ENCODE peak calls at places on chromosome 11, in seven cellular contexts. A is BJ; I is thoracic aorta; X is AG04449; C is CD8-positive, alpha-beta T cell; N is GM10248; E is GM13977. H is an unnamed sample.

GRCh38 chr11:129930306-129930705 is 34.9 kb upstream of the NFRKB start:
- DNase-seq in A (no peak), I (no peak), X (no peak), C (no peak), N (no peak), E (no peak), H (no peak)

GRCh38 chr11:27464155-27464759 is 8.3 kb downstream of the LGR4 start:
- DNase-seq in A (no peak), I (no peak), X (no peak), C (no peak), N (no peak), E (no peak), H (no peak)

GRCh38 chr11:20501971-20502370 is 97.4 kb upstream of the SLC6A5 start:
- DNase-seq in A (no peak), I (no peak), X (no peak), C (no peak), N (no peak), E (no peak), H (no peak)

GRCh38 chr11:125071408-125071807 is 8.3 kb downstream of the SLC37A2 start:
- DNase-seq in A (no peak), I (no peak), X (no peak), C (no peak), N (peak; percentile 18), E (no peak), H (no peak)

GRCh38 chr11:14312736-14313438 is 46.1 kb downstream of the RRAS2 start:
- DNase-seq in A (peak; percentile 62), I (no peak), X (peak; percentile 66), C (no peak), N (no peak), E (no peak), H (no peak)

GRCh38 chr11:44365616-44366015 is 55.7 kb upstream of the ALX4 start:
- DNase-seq in A (no peak), I (no peak), X (no peak), C (no peak), N (no peak), E (no peak), H (no peak)

GRCh38 chr11:2913029-2913431 is 16.2 kb downstream of the PHLDA2 start:
- DNase-seq in A (no peak), I (no peak), X (no peak), C (no peak), N (no peak), E (no peak), H (no peak)

GRCh38 chr11:68358416-68358815 is 46.0 kb downstream of the LRP5 start:
- DNase-seq in A (no peak), I (no peak), X (no peak), C (no peak), N (no peak), E (no peak), H (no peak)

GRCh38 chr11:2328656-2329354 is 27.0 kb downstream of the TSPAN32 start:
- DNase-seq in A (no peak), I (no peak), X (no peak), C (no peak), N (no peak), E (no peak), H (no peak)

GRCh38 chr11:94400839-94401772 is at the start of gene GPR83:
- DNase-seq in A (no peak), I (no peak), X (no peak), C (no peak), N (no peak), E (peak; percentile 44), H (peak; percentile 54)

GRCh38 chr11:12694182-12694531 is 19.9 kb downstream of the TEAD1 start:
- DNase-seq in A (no peak), I (no peak), X (no peak), C (no peak), N (no peak), E (no peak), H (no peak)

GRCh38 chr11:134466909-134467567 is 55.0 kb upstream of the B3GAT1 start:
- DNase-seq in A (no peak), I (no peak), X (no peak), C (no peak), N (no peak), E (no peak), H (no peak)

GRCh38 chr11:132504501-132505041 is 1027.7 kb downstream of the OPCML start:
- DNase-seq in A (no peak), I (no peak), X (no peak), C (no peak), N (no peak), E (no peak), H (no peak)

GRCh38 chr11:92693146-92693545 is 276.3 kb upstream of the MTNR1B start:
- DNase-seq in A (no peak), I (no peak), X (no peak), C (no peak), N (no peak), E (no peak), H (no peak)

GRCh38 chr11:20397281-20397680 is 9.8 kb downstream of the PRMT3 start:
- DNase-seq in A (no peak), I (no peak), X (no peak), C (no peak), N (peak; percentile 37), E (peak; percentile 40), H (no peak)

GRCh38 chr11:28026634-28027290 is 81.2 kb downstream of the KIF18A start:
- DNase-seq in A (no peak), I (no peak), X (no peak), C (no peak), N (no peak), E (no peak), H (no peak)

GRCh38 chr11:44899959-44900358 is 50.7 kb downstream of the TP53I11 start:
- DNase-seq in A (no peak), I (no peak), X (no peak), C (no peak), N (no peak), E (no peak), H (peak; percentile 52)

GRCh38 chr11:65013130-65013691 is 749 bp upstream of the ARL2 start:
- DNase-seq in A (no peak), I (peak; percentile 81), X (peak; percentile 21), C (peak; percentile 88), N (peak; percentile 95), E (peak; percentile 96), H (peak; percentile 89)
- TF ChIP-seq CTCF in A (peak; percentile 88), I (peak; percentile 71), X (peak; percentile 96), C (peak; percentile 70), N (peak; percentile 90), E (peak; percentile 90), H (no peak)

GRCh38 chr11:839280-839623 is 3.1 kb downstream of the POLR2L start:
- DNase-seq in A (no peak), I (no peak), X (no peak), C (no peak), N (no peak), E (no peak), H (no peak)

GRCh38 chr11:838441-839279 is 3.7 kb downstream of the POLR2L start:
- DNase-seq in A (no peak), I (no peak), X (no peak), C (no peak), N (no peak), E (no peak), H (peak; percentile 69)

GRCh38 chr11:841981-842369 is 354 bp downstream of the POLR2L start:
- DNase-seq in A (no peak), I (no peak), X (no peak), C (no peak), N (no peak), E (no peak), H (no peak)

GRCh38 chr11:837990-838307 is 4.4 kb downstream of the POLR2L start:
- DNase-seq in A (no peak), I (no peak), X (no peak), C (no peak), N (no peak), E (no peak), H (no peak)

GRCh38 chr11:839875-840617 is 2.3 kb downstream of the POLR2L start:
- DNase-seq in A (no peak), I (no peak), X (no peak), C (no peak), N (no peak), E (no peak), H (no peak)
- TF ChIP-seq CTCF in A (peak; percentile 47), I (no peak), X (peak; percentile 35), C (no peak), N (peak; percentile 30), E (peak; percentile 43), H (no peak)

GRCh38 chr11:6258571-6258998 is 1.1 kb upstream of the CCKBR start:
- DNase-seq in A (no peak), I (no peak), X (no peak), C (no peak), N (no peak), E (no peak), H (no peak)

GRCh38 chr11:6253196-6253595 is 6.4 kb upstream of the CCKBR start:
- DNase-seq in A (no peak), I (no peak), X (no peak), C (no peak), N (no peak), E (no peak), H (no peak)

GRCh38 chr11:6259638-6260019 is at the start of gene CCKBR:
- DNase-seq in A (no peak), I (no peak), X (no peak), C (peak; percentile 38), N (no peak), E (no peak), H (peak; percentile 58)

GRCh38 chr11:6260207-6260726 is 629 bp downstream of the CCKBR start:
- DNase-seq in A (no peak), I (no peak), X (no peak), C (no peak), N (no peak), E (no peak), H (no peak)

GRCh38 chr11:6258141-6258540 is 1.5 kb upstream of the CCKBR start:
- DNase-seq in A (no peak), I (no peak), X (no peak), C (no peak), N (no peak), E (no peak), H (no peak)
- TF ChIP-seq CTCF in A (no peak), I (no peak), X (no peak), C (no peak), N (no peak), E (no peak), H (no peak)

DNA sequence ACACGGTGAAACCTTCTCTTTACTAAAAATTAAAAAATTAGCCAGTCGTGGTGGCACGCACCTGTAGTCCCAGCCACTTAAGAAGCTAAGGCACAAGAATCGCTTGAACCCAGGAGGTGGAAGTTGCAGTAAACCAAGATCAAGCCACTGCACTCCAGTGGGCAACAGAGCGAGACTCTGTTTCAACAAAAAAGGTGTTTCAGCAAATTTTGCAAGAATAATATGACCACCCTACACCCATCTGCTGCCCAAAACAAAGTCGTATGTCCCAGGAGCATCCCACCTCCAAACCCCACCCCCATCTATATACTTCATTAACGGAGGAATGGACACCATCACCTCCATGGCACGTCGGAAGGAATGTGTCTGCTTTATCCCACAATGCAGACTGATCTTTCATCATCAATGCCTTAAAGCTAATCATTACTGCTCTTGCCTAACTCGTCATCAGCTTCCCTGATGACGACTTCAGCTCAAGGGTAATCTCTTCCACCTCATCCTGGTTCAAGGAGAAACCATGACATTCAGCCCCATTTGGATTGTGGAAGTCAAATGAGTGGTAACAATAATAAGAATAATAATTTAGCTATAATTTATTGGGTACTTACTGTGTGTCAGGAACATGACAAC is 34.1 kb downstream of the SCGB1A1 start:
- DNase-seq in A (no peak), I (no peak), X (no peak), C (no peak), N (no peak), E (no peak), H (no peak)
- TF ChIP-seq CTCF in A (no peak), I (no peak), X (no peak), C (no peak), N (no peak), E (no peak), H (no peak)

H was measured in glutamatergic neuron.